ENCODE peak calls at places on chromosome 3, in ten cellular contexts. G is neural progenitor cell; Q is cardiac muscle cell; T is CD4-positive, alpha-beta T cell; D is stomach; V is body of pancreas; U is esophagus squamous epithelium; B is HCT116; Y is tibial nerve; J is SK-N-SH. O is an unnamed sample.

GRCh38 chr3:55532806-55533205 is 45.7 kb upstream of the WNT5A start:
- DNase-seq in U (no peak), Q (no peak), J (no peak), T (no peak), V (no peak), G (no peak), B (no peak), Y (no peak), D (no peak), O (no peak)

GRCh38 chr3:66410976-66411375 is 89.8 kb downstream of the LRIG1 start:
- DNase-seq in Q (no peak), Y (no peak), U (no peak), J (no peak), V (no peak), D (no peak), B (no peak), G (no peak), T (no peak), O (no peak)

GRCh38 chr3:140842984-140843649 is 98.5 kb upstream of the SLC25A36 start:
- DNase-seq in J (no peak), U (no peak), G (no peak), B (no peak), Q (no peak), D (no peak), T (no peak), Y (no peak), V (no peak), O (no peak)

GRCh38 chr3:15581471-15582394 is 19.6 kb downstream of the HACL1 start:
- DNase-seq in G (no peak), Q (no peak), U (no peak), Y (no peak), B (no peak), J (no peak), V (no peak), T (no peak), D (no peak), O (no peak)

GRCh38 chr3:43685921-43686320 is 4.8 kb upstream of the ABHD5 start:
- DNase-seq in D (no peak), Y (no peak), J (no peak), V (no peak), T (no peak), Q (no peak), U (no peak), B (no peak), G (no peak), O (no peak)

GRCh38 chr3:125059488-125060245 is 3.9 kb upstream of the HEG1 start:
- DNase-seq in U (no peak), J (no peak), G (no peak), D (no peak), V (peak; percentile 39), Y (no peak), T (no peak), B (no peak), Q (peak; percentile 33), O (no peak)

GRCh38 chr3:43856351-43856750 is 165.6 kb downstream of the ABHD5 start:
- DNase-seq in V (no peak), D (no peak), U (no peak), T (no peak), Q (no peak), Y (no peak), J (no peak), G (no peak), B (no peak), O (no peak)

GRCh38 chr3:16357191-16357590 is 92.2 kb downstream of the OXNAD1 start:
- DNase-seq in J (no peak), Y (no peak), U (no peak), D (no peak), G (no peak), V (no peak), Q (peak; percentile 8), T (no peak), B (no peak), O (no peak)

GRCh38 chr3:10554746-10555145 is 49.4 kb upstream of the ATP2B2 start:
- DNase-seq in D (no peak), V (no peak), T (no peak), U (no peak), Q (no peak), J (no peak), Y (no peak), G (no peak), B (no peak), O (no peak)

GRCh38 chr3:52047295-52047960 is 8.9 kb downstream of the DUSP7 start:
- DNase-seq in G (no peak), D (peak; percentile 80), Q (no peak), V (no peak), T (no peak), B (no peak), U (no peak), J (no peak), Y (no peak), O (no peak)

GRCh38 chr3:52093751-52094525 is 37.6 kb upstream of the DUSP7 start:
- DNase-seq in B (no peak), Y (no peak), J (no peak), Q (peak; percentile 64), D (no peak), V (no peak), T (no peak), U (no peak), G (no peak), O (no peak)

GRCh38 chr3:160454995-160455394 is 5.4 kb upstream of the TRIM59 start:
- DNase-seq in Q (no peak), D (no peak), G (no peak), V (no peak), U (no peak), J (no peak), T (no peak), B (no peak), Y (no peak), O (no peak)

GRCh38 chr3:95319921-95320494 is 1257.1 kb downstream of the NSUN3 start:
- DNase-seq in J (no peak), V (no peak), U (no peak), Q (no peak), T (no peak), D (no peak), B (no peak), Y (no peak), G (no peak), O (no peak)

GRCh38 chr3:27792869-27793268 is 70.7 kb upstream of the EOMES start:
- DNase-seq in D (no peak), B (no peak), U (no peak), G (no peak), Q (no peak), J (no peak), V (no peak), Y (no peak), T (no peak), O (no peak)

GRCh38 chr3:38386992-38387750 is 40.6 kb downstream of the XYLB start:
- DNase-seq in T (no peak), B (no peak), V (no peak), G (no peak), Y (no peak), J (no peak), D (no peak), Q (no peak), U (no peak), O (no peak)

DNA sequence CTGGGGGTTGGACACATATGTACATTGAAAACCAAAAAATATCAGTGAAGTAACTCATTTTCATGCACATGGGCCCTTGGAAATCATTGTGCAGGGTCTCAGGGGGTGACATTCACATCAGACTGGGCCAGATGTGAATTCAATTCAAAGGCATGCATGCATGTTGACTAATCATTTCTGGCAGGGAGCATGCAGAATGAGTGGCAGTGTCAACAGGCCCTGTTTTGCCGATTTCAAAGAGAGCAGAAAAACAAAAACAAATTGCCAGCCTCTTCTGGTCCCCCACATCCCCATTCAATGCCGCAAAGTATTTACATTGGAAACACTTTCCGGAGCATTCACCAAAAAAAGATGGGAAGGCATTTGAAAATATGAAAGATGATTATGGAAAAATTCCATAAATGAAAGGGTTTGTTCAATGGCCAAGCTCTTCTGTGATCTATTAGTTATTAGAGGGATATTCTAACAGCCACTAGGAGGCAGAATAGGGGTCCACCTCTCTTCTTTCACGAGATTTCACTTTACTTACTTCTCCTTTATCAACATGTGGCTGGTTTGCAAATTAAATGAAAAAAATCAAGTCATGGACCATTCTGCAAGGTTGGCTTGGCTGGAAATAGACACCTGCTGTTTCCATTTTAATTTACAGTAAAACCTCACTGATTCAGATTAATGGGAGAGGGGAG is 119.9 kb upstream of the FEZF2 start:
- DNase-seq in V (no peak), T (no peak), U (no peak), J (peak; percentile 11), G (peak; percentile 8), B (no peak), Q (no peak), Y (no peak), D (no peak), O (no peak)
- TF ChIP-seq CTCF in V (no peak), T (no peak), U (no peak), J (peak; percentile 48), G (peak; percentile 66), B (peak; percentile 48), Q (peak; percentile 25), Y (no peak), D (no peak), O (no peak)

GRCh38 chr3:35201221-35201620 is 438.1 kb upstream of the ARPP21 start:
- DNase-seq in T (no peak), V (no peak), G (no peak), Q (no peak), U (no peak), Y (no peak), J (no peak), B (no peak), D (no peak), O (no peak)

GRCh38 chr3:35194666-35195065 is 444.7 kb upstream of the ARPP21 start:
- DNase-seq in D (no peak), T (no peak), G (no peak), U (no peak), V (no peak), Y (no peak), B (no peak), J (no peak), Q (no peak), O (no peak)

GRCh38 chr3:35200056-35200455 is 439.3 kb upstream of the ARPP21 start:
- DNase-seq in D (no peak), T (no peak), Q (peak; percentile 68), U (no peak), B (no peak), J (no peak), Y (no peak), G (no peak), V (no peak), O (no peak)

GRCh38 chr3:35198857-35199256 is 440.5 kb upstream of the ARPP21 start:
- DNase-seq in J (no peak), G (no peak), Y (no peak), U (no peak), Q (no peak), B (no peak), T (no peak), V (no peak), D (no peak), O (no peak)
- H3K9me3 ChIP-seq in J (no peaks in the 10 kb centered on the region), G (no peaks in the 10 kb centered on the region), Y (no peaks in the 10 kb centered on the region), U (no peaks in the 10 kb centered on the region), Q (no peaks in the 10 kb centered on the region), B (peaks cover 4% of the 10 kb centered on the region), T (no peaks in the 10 kb centered on the region), V (no peaks in the 10 kb centered on the region), D (no peaks in the 10 kb centered on the region), O (no peaks in the 10 kb centered on the region)

GRCh38 chr3:79767194-79767952 is 425 bp downstream of the ROBO1 start:
- DNase-seq in V (no peak), Y (no peak), B (no peak), G (peak; percentile 57), D (no peak), T (no peak), Q (peak; percentile 1), U (no peak), J (peak; percentile 55), O (no peak)
- TF ChIP-seq CTCF in V (no peak), Y (no peak), B (no peak), G (peak; percentile 46), D (no peak), T (no peak), Q (no peak), U (no peak), J (peak; percentile 7), O (no peak)

GRCh38 chr3:138812806-138813205 is 21.9 kb downstream of the PIK3CB start:
- DNase-seq in J (no peak), U (no peak), G (no peak), V (no peak), D (no peak), B (no peak), T (no peak), Y (no peak), Q (peak; percentile 74), O (no peak)
- H3K9me3 ChIP-seq in J (no peaks in the 10 kb centered on the region), U (no peaks in the 10 kb centered on the region), G (no peaks in the 10 kb centered on the region), V (no peaks in the 10 kb centered on the region), D (no peaks in the 10 kb centered on the region), B (no peaks in the 10 kb centered on the region), T (no peaks in the 10 kb centered on the region), Y (no peaks in the 10 kb centered on the region), Q (no peaks in the 10 kb centered on the region), O (no peaks in the 10 kb centered on the region)